ENCODE peak calls at places on chromosome 11, in four cellular contexts. M, C, L and B are unnamed samples.

GRCh38 chr11:121153472-121153871 is 52.4 kb downstream of the TECTA start:
- DNase-seq in M (no peak), C (no peak), L (no peak), B (no peak)

GRCh38 chr11:10208045-10208674 is 85.9 kb downstream of the SBF2 start:
- DNase-seq in M (no peak), C (no peak), L (no peak), B (no peak)

GRCh38 chr11:58027341-58027740 is 3.4 kb upstream of the OR6Q1 start:
- DNase-seq in M (no peak), C (no peak), L (peak; percentile 62), B (no peak)

GRCh38 chr11:103987631-103988594 is 48.5 kb upstream of the DDI1 start:
- DNase-seq in M (no peak), C (no peak), L (no peak), B (no peak)

GRCh38 chr11:124094731-124095130 is 20.5 kb upstream of the VWA5A start:
- DNase-seq in M (no peak), C (no peak), L (no peak), B (no peak)

GRCh38 chr11:86610559-86611341 is 61.7 kb downstream of the ME3 start:
- DNase-seq in M (no peak), C (no peak), L (no peak), B (no peak)

GRCh38 chr11:63866211-63866610 is 27.3 kb downstream of the MARK2 start:
- DNase-seq in M (no peak), C (no peak), L (no peak), B (no peak)

GRCh38 chr11:12507391-12507790 is 130.0 kb downstream of the PARVA start:
- DNase-seq in M (no peak), C (no peak), L (no peak), B (no peak)

GRCh38 chr11:13883042-13883441 is 79.5 kb upstream of the SPON1 start:
- DNase-seq in M (no peak), C (no peak), L (no peak), B (no peak)

GRCh38 chr11:77596626-77597025 is 6.9 kb downstream of the AQP11 start:
- DNase-seq in M (no peak), C (no peak), L (peak; percentile 63), B (no peak)

GRCh38 chr11:34587282-34587677 is 33.6 kb upstream of the EHF start:
- DNase-seq in M (no peak), C (no peak), L (no peak), B (no peak)

GRCh38 chr11:130437848-130438247 is 9.4 kb upstream of the ADAMTS8 start:
- DNase-seq in M (no peak), C (no peak), L (no peak), B (no peak)

GRCh38 chr11:82775736-82776346 is 42.2 kb upstream of the FAM181B start:
- DNase-seq in M (no peak), C (peak; percentile 43), L (peak; percentile 7), B (peak; percentile 71)

GRCh38 chr11:31656051-31656450 is 146.5 kb downstream of the ELP4 start:
- DNase-seq in M (no peak), C (no peak), L (no peak), B (no peak)

GRCh38 chr11:4041731-4042391 is 52.7 kb upstream of the RRM1 start:
- DNase-seq in M (no peak), C (no peak), L (no peak), B (no peak)

GRCh38 chr11:74141274-74141695 is 29.5 kb downstream of the C2CD3 start:
- DNase-seq in M (no peak), C (no peak), L (no peak), B (no peak)

GRCh38 chr11:60121259-60121658 is 32.8 kb downstream of the MS4A2 start:
- DNase-seq in M (no peak), C (no peak), L (no peak), B (no peak)

GRCh38 chr11:112352907-112353306 is 92.2 kb upstream of the PLET1 start:
- DNase-seq in M (no peak), C (no peak), L (no peak), B (no peak)

GRCh38 chr11:133553885-133554586 is 21.7 kb upstream of the OPCML start:
- DNase-seq in M (no peak), C (no peak), L (no peak), B (no peak)

GRCh38 chr11:69104856-69105395 is 50.8 kb upstream of the SMIM38 start:
- DNase-seq in M (peak; percentile 34), C (no peak), L (no peak), B (no peak)

GRCh38 chr11:36091256-36091811 is 147.5 kb downstream of the LDLRAD3 start:
- DNase-seq in M (no peak), C (no peak), L (peak; percentile 63), B (no peak)

GRCh38 chr11:134583397-134583990 is 171.5 kb upstream of the B3GAT1 start:
- DNase-seq in M (no peak), C (no peak), L (no peak), B (no peak)

GRCh38 chr11:121540627-121541026 is 87.9 kb upstream of the SORL1-AS1 start:
- DNase-seq in M (no peak), C (no peak), L (no peak), B (no peak)

GRCh38 chr11:83206771-83207413 is 13.4 kb downstream of the ANKRD42 start:
- DNase-seq in M (no peak), C (no peak), L (no peak), B (no peak)

DNA sequence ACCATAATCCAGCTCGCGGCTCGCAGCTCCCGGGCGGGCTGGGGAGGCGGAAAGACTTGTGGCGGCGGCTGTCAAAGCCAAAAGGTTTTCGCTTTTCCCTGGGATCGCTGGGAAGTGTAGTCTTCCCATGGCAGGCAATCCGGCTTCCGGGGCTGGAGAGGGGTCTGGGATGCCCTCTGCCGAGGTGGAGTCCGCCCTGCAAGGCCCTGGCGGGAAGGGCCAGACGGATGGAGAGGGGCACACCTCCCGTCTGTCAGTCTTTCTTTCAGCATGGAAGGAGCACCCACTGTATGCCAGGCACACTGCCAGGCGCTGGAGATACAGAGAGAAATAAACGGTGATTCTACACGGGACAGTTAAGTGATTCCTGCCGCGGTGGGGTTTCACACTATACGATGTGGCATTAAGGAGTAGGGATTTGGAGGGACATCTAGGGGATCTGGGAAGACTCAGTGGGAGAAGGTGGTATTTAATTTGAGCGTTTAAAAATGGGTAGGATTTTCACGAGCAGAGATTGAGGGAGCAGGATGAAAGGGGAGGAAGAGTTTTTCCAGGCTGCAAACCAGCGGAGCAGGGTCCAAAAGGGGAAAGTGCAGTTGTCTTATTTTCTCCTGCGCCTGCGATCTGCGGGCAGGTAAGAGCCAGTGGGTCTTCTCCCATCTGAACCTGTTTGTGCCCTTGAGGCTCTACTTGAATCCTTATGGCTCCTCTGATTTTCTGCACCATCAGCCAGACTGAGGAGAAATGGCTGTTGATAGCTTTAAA is at the start of gene BACE1:
- DNase-seq in M (peak; percentile 89), C (peak; percentile 76), L (peak; percentile 56), B (peak; percentile 72)
- TF ChIP-seq CTCF in M (no peak), C (no peak), L (peak; percentile 72), B (no peak)

GRCh38 chr11:38824573-38824972 is 2226.5 kb upstream of the RAG2 start:
- DNase-seq in M (no peak), C (no peak), L (no peak), B (no peak)
- TF ChIP-seq CTCF in M (no peak), C (peak; percentile 52), L (no peak), B (peak; percentile 31)

GRCh38 chr11:44927174-44927661 is 23.5 kb downstream of the TP53I11 start:
- DNase-seq in M (peak; percentile 83), C (peak; percentile 87), L (peak; percentile 20), B (peak; percentile 78)

GRCh38 chr11:44926036-44926435 is 24.6 kb downstream of the TP53I11 start:
- DNase-seq in M (no peak), C (no peak), L (no peak), B (no peak)

GRCh38 chr11:44920451-44920850 is 30.2 kb downstream of the TP53I11 start:
- DNase-seq in M (no peak), C (no peak), L (no peak), B (no peak)

GRCh38 chr11:44923796-44924195 is 26.9 kb downstream of the TP53I11 start:
- DNase-seq in M (no peak), C (no peak), L (no peak), B (no peak)

GRCh38 chr11:44923080-44923479 is 27.6 kb downstream of the TP53I11 start:
- DNase-seq in M (no peak), C (no peak), L (no peak), B (no peak)
- TF ChIP-seq CTCF in M (no peak), C (no peak), L (no peak), B (no peak)

GRCh38 chr11:90438069-90438468 is 215.2 kb upstream of the CHORDC1 start:
- DNase-seq in M (no peak), C (no peak), L (no peak), B (no peak)

GRCh38 chr11:90434858-90435257 is 212.0 kb upstream of the CHORDC1 start:
- DNase-seq in M (no peak), C (no peak), L (no peak), B (peak; percentile 30)
- TF ChIP-seq CTCF in M (peak; percentile 11), C (peak; percentile 61), L (no peak), B (no peak)

GRCh38 chr11:115736146-115736545 is 231.9 kb upstream of the CADM1 start:
- DNase-seq in M (no peak), C (no peak), L (no peak), B (no peak)
- TF ChIP-seq CTCF in M (no peak), C (no peak), L (no peak), B (no peak)

GRCh38 chr11:75655619-75656018 is 13.2 kb downstream of the MAP6 start:
- DNase-seq in M (no peak), C (no peak), L (no peak), B (no peak)

GRCh38 chr11:75653532-75653931 is 15.3 kb downstream of the MAP6 start:
- DNase-seq in M (no peak), C (no peak), L (no peak), B (no peak)

GRCh38 chr11:75652936-75653335 is 15.9 kb downstream of the MAP6 start:
- DNase-seq in M (no peak), C (no peak), L (no peak), B (no peak)

GRCh38 chr11:75654314-75654713 is 14.5 kb downstream of the MAP6 start:
- DNase-seq in M (no peak), C (no peak), L (peak; percentile 21), B (no peak)

DNA sequence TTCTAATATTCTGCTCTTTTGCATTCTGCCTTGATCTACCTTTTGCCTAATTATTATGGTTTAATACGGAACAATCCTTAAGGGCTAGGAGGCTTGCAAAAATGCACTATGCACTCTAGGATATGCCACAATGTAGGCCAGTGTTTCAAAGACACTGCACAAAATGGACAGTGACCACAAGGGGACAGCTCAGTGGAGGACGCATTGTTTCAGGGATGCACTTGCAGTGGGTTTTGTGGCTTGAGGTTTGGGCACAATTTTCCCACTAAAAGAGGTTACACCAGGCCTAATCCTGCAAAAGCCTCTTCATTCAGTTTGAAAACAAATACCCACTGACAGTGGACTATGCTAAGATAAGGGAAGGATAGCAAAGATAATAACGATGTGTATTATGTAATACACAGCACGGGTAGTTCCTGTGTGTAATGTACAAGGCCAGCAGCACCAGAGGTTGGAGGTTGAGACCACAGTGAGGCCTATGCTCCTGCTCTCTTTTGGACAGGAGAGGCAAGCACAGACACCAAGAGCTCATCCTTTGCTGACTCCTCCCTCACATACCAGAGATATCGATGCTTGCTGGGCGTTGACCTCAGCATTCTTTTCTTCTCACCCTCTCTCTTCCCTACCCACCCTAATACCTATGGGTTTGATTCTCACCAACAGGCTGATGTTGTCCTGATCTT is 12.7 kb downstream of the MAP6 start:
- DNase-seq in M (no peak), C (no peak), L (no peak), B (no peak)
- TF ChIP-seq CTCF in M (no peak), C (no peak), L (no peak), B (no peak)